ENCODE peak calls at places on chromosomes 13 and 19, in six cellular contexts. J, R, K, E, W and P are unnamed samples.

GRCh38 chr13:83312194-83312593 is 570.1 kb downstream of the SLITRK1 start:
- DNase-seq in J (no peak), R (no peak), K (no peak), E (no peak), W (no peak), P (no peak)

GRCh38 chr13:24638096-24638495 is 42.1 kb upstream of the ATP12A start:
- DNase-seq in J (no peak), R (no peak), K (no peak), E (no peak), W (no peak), P (no peak)

GRCh38 chr13:108095036-108095435 is 120.3 kb downstream of the LIG4 start:
- DNase-seq in J (no peak), R (no peak), K (no peak), E (no peak), W (no peak), P (no peak)

GRCh38 chr19:56942749-56943148 is 102.2 kb upstream of the PEG3 start:
- DNase-seq in J (no peak), R (peak; percentile 38), K (peak; percentile 13), E (no peak), W (no peak), P (peak; percentile 87)

GRCh38 chr13:109743706-109744453 is 42.5 kb downstream of the IRS2 start:
- DNase-seq in J (peak; percentile 64), R (no peak), K (no peak), E (no peak), W (no peak), P (no peak)

GRCh38 chr19:11453468-11454341 is 18.3 kb downstream of the PRKCSH start:
- DNase-seq in J (no peak), R (no peak), K (peak; percentile 70), E (no peak), W (no peak), P (no peak)

GRCh38 chr13:73401769-73402168 is 343.0 kb downstream of the KLF5 start:
- DNase-seq in J (peak; percentile 7), R (no peak), K (no peak), E (no peak), W (no peak), P (no peak)

GRCh38 chr13:25372275-25373081 is 704 bp downstream of the ATP8A2 start:
- DNase-seq in J (no peak), R (no peak), K (peak; percentile 63), E (no peak), W (no peak), P (peak; percentile 78)

GRCh38 chr13:32491028-32491427 is 47.6 kb downstream of the N4BP2L2 start:
- DNase-seq in J (no peak), R (no peak), K (no peak), E (no peak), W (no peak), P (no peak)

GRCh38 chr13:103517066-103517767 is 451.0 kb upstream of the SLC10A2 start:
- DNase-seq in J (no peak), R (no peak), K (no peak), E (no peak), W (no peak), P (no peak)

GRCh38 chr19:5850743-5851293 is 431 bp downstream of the FUT3 start:
- DNase-seq in J (no peak), R (peak; percentile 66), K (peak; percentile 5), E (no peak), W (no peak), P (peak; percentile 89)

GRCh38 chr19:40519352-40520322 is 52.8 kb downstream of the SPTBN4 start:
- DNase-seq in J (peak; percentile 90), R (peak; percentile 26), K (no peak), E (no peak), W (no peak), P (peak; percentile 92)

GRCh38 chr19:5680083-5680436 is 256 bp downstream of the MICOS13 start:
- DNase-seq in J (no peak), R (no peak), K (no peak), E (peak; percentile 11), W (no peak), P (no peak)

GRCh38 chr13:98075048-98075447 is 67.8 kb upstream of the FARP1 start:
- DNase-seq in J (no peak), R (no peak), K (no peak), E (no peak), W (no peak), P (no peak)

GRCh38 chr13:46721054-46721453 is 75.9 kb downstream of the ESD start:
- DNase-seq in J (peak; percentile 31), R (peak; percentile 53), K (peak; percentile 11), E (peak; percentile 68), W (peak; percentile 33), P (no peak)

GRCh38 chr13:93326427-93326826 is 99.8 kb downstream of the GPC6 start:
- DNase-seq in J (no peak), R (no peak), K (no peak), E (no peak), W (no peak), P (no peak)

GRCh38 chr19:2319551-2319950 is 8.8 kb downstream of the LSM7 start:
- DNase-seq in J (no peak), R (no peak), K (no peak), E (no peak), W (no peak), P (peak; percentile 75)

GRCh38 chr13:74651121-74651520 is 516.9 kb upstream of the KLF12 start:
- DNase-seq in J (no peak), R (no peak), K (no peak), E (no peak), W (no peak), P (no peak)

GRCh38 chr13:30847697-30848307 is 58.3 kb upstream of the MEDAG start:
- DNase-seq in J (no peak), R (no peak), K (no peak), E (no peak), W (no peak), P (no peak)

GRCh38 chr13:49444517-49445395 is 682 bp downstream of the SETDB2 start:
- DNase-seq in J (peak; percentile 25), R (no peak), K (no peak), E (peak; percentile 73), W (peak; percentile 31), P (no peak)

GRCh38 chr13:49357694-49358093 is 86.2 kb downstream of the CAB39L start:
- DNase-seq in J (no peak), R (no peak), K (no peak), E (no peak), W (no peak), P (no peak)

GRCh38 chr13:83810136-83810535 is 72.1 kb downstream of the SLITRK1 start:
- DNase-seq in J (no peak), R (no peak), K (no peak), E (no peak), W (no peak), P (no peak)

GRCh38 chr13:33752631-33753030 is 65.3 kb upstream of the RFC3 start:
- DNase-seq in J (no peak), R (no peak), K (no peak), E (no peak), W (no peak), P (no peak)

GRCh38 chr13:95533545-95534135 is 18.9 kb upstream of the CLDN10 start:
- DNase-seq in J (no peak), R (peak; percentile 35), K (no peak), E (no peak), W (no peak), P (no peak)

GRCh38 chr13:112200200-112200599 is 133.3 kb downstream of the SOX1 start:
- DNase-seq in J (no peak), R (no peak), K (no peak), E (no peak), W (no peak), P (no peak)

GRCh38 chr13:112193463-112194166 is 126.7 kb downstream of the SOX1 start:
- DNase-seq in J (no peak), R (no peak), K (no peak), E (no peak), W (no peak), P (no peak)

GRCh38 chr13:112194167-112194530 is 127.2 kb downstream of the SOX1 start:
- DNase-seq in J (no peak), R (no peak), K (no peak), E (no peak), W (no peak), P (no peak)

GRCh38 chr13:112198611-112199010 is 131.7 kb downstream of the SOX1 start:
- DNase-seq in J (no peak), R (no peak), K (no peak), E (no peak), W (no peak), P (no peak)

DNA sequence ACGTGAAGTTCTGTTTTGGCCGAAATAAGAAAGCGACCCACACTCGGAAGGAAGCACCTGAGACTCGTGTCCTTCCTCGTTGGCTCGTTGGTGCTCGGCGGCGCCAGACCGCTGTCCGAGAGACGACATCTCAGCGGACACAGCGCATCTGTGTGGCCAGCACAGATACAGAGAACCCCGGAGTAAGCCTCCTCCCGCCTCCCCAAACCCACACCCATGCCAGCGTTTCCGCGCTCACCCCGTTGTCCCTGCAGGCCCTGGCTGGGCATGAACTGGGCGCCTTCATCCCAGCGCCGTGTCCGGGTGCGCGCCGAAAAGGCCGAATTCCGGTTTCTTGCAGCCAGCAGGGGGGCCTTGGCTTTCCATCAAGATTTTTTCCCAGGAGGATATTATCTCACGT is 127.6 kb downstream of the SOX1 start:
- DNase-seq in J (no peak), R (no peak), K (no peak), E (no peak), W (no peak), P (no peak)
- TF ChIP-seq EP300 in J (no peak), R (no peak), K (no peak), E (no peak), W (no peak), P (no peak)

DNA sequence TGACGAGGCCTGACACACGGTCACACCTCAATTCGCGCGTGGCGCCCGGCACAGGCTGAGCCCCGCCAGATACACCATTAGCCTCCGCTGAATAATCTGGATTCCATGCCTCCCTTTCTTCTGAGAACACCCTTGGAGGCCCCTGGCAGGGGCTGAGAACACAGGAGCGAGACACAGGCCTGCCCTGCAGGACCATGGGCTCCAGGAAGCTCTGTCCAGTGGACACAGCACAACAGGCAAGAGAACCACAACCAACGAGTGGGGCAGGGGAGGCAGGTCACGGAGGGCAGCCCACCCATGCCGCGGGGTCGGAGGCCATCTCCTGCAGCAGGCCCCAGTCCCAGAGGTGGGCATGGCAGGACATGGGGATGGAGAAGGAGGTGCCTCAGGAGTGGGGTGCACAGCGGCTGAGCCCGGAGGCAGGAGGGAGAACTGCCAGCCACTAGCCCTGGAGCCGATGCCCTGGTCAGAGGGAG is 75.8 kb upstream of the C13orf46 start:
- DNase-seq in J (no peak), R (no peak), K (no peak), E (no peak), W (no peak), P (peak; percentile 74)
- H3K4me1 ChIP-seq in J (peaks cover 4% of the 10 kb centered on the region), R (peaks cover 20% of the 10 kb centered on the region), K (peaks cover 3% of the 10 kb centered on the region), E (no peaks in the 10 kb centered on the region), W (no peaks in the 10 kb centered on the region), P (no peaks in the 10 kb centered on the region)

GRCh38 chr19:35868172-35868822 is at the start of gene APLP1:
- DNase-seq in J (peak; percentile 68), R (peak; percentile 86), K (peak; percentile 91), E (no peak), W (peak; percentile 14), P (peak; percentile 95)
- TF ChIP-seq CTCF in J (no peak), R (no peak), K (no peak), E (no peak), W (no peak), P (no peak)

DNA sequence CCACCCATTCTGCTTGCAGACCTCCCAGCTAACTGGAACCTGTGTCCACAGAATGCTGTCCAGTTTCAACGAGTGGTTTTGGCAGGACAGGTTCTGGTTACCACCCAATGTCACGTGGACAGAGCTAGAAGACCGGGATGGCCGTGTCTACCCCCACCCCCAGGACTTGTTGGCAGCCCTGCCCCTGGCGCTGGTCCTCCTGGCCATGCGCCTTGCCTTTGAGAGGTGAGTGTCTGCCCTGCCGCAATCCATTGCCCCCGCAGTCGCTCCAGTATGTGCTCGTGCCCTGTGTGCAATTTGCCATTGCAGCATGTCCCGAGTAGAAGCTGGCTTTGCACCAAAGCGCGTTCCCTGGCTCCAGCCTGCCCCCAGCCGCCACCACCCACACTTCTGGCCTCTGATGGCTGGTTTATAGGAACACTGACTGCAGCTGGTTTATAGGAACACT is 41.9 kb downstream of the CERS4 start:
- DNase-seq in J (no peak), R (peak; percentile 91), K (no peak), E (peak; percentile 63), W (no peak), P (peak; percentile 92)
- TF ChIP-seq EP300 in J (no peak), R (no peak), K (no peak), E (peak; percentile 90), W (no peak), P (peak; percentile 71)